ENCODE peak calls at places on chromosomes 16 and 17, in seven cellular contexts. T is OCI-LY7, B is uterus, D is mammary epithelial cell, O is left lung, F is psoas muscle, A is hepatocyte. P is an unnamed sample. For H3K4me1 and H3K9me3, the result is how much of the 10 kb centered on the place peaks cover.

GRCh38 chr17:18065546-18065945 is 22.2 kb upstream of the DRG2 start:
- DNase-seq in T (no peak), B (no peak), D (no peak), O (no peak), F (no peak), A (no peak), P (no peak)

GRCh38 chr17:15744885-15745284 is 12.8 kb downstream of the TBC1D26 start:
- DNase-seq in T (no peak), B (no peak), D (no peak), O (no peak), F (no peak), A (no peak), P (no peak)

GRCh38 chr16:845349-845740 is 44.8 kb upstream of the GNG13 start:
- DNase-seq in T (no peak), B (no peak), D (no peak), O (peak), F (no peak), A (no peak), P (no peak)

GRCh38 chr17:80910043-80910442 is 81.6 kb upstream of the CHMP6 start:
- DNase-seq in T (no peak), B (no peak), D (no peak), O (no peak), F (no peak), A (no peak), P (peak)

GRCh38 chr16:74667215-74667765 is 613 bp upstream of the RFWD3 start:
- DNase-seq in T (peak), B (peak), D (peak), O (peak), F (no peak), A (peak), P (no peak)

GRCh38 chr17:76104140-76104895 is 731 bp upstream of the EXOC7 start:
- DNase-seq in T (no peak), B (no peak), D (no peak), O (peak), F (no peak), A (no peak), P (no peak)

GRCh38 chr16:72902276-72902675 is 145.7 kb downstream of the ZFHX3 start:
- DNase-seq in T (no peak), B (no peak), D (no peak), O (no peak), F (no peak), A (no peak), P (no peak)

GRCh38 chr17:77827039-77827438 is 131.5 kb upstream of the TNRC6C start:
- DNase-seq in T (no peak), B (no peak), D (no peak), O (peak), F (no peak), A (no peak), P (peak)

GRCh38 chr16:23401142-23401541 is 51.8 kb downstream of the COG7 start:
- DNase-seq in T (no peak), B (no peak), D (no peak), O (no peak), F (no peak), A (no peak), P (no peak)

GRCh38 chr16:67460168-67460567 is 20.8 kb downstream of the ATP6V0D1 start:
- DNase-seq in T (no peak), B (peak), D (no peak), O (no peak), F (no peak), A (no peak), P (no peak)

GRCh38 chr16:30621765-30622164 is 11.6 kb upstream of the ZNF689 start:
- DNase-seq in T (no peak), B (no peak), D (no peak), O (no peak), F (no peak), A (no peak), P (no peak)

GRCh38 chr17:81160306-81160705 is 5.0 kb upstream of the PVALEF start:
- DNase-seq in T (no peak), B (no peak), D (no peak), O (peak), F (peak), A (no peak), P (peak)

GRCh38 chr16:2963611-2964415 is at the start of gene KREMEN2:
- DNase-seq in T (no peak), B (no peak), D (peak), O (peak), F (no peak), A (peak), P (no peak)

GRCh38 chr16:29664133-29664912 is 1.3 kb downstream of the SPN start:
- DNase-seq in T (peak), B (no peak), D (no peak), O (peak), F (no peak), A (no peak), P (peak)

GRCh38 chr17:8791910-8792270 is 7.3 kb downstream of the MFSD6L start:
- DNase-seq in T (no peak), B (no peak), D (peak), O (no peak), F (no peak), A (no peak), P (no peak)

GRCh38 chr17:39629894-39630293 is 3.1 kb downstream of the PPP1R1B start:
- DNase-seq in T (no peak), B (no peak), D (no peak), O (no peak), F (no peak), A (no peak), P (no peak)

GRCh38 chr17:44499722-44500121 is 3.5 kb downstream of the GPATCH8 start:
- DNase-seq in T (no peak), B (no peak), D (no peak), O (no peak), F (no peak), A (no peak), P (no peak)
- H3K4me1 ChIP-seq in T (under half), B (under half), D (under half), O (half or more), F (half or more), A (under half), P (under half)

GRCh38 chr16:6482861-6483530 is 849.6 kb upstream of the RBFOX1 start:
- DNase-seq in T (no peak), B (no peak), D (no peak), O (peak), F (no peak), A (no peak), P (no peak)
- H3K9me3 ChIP-seq in T (under half), B (under half), D (under half), O (under half), F (under half), A (under half), P (under half)

GRCh38 chr17:82269882-82270500 is 3.5 kb downstream of the CSNK1D start:
- DNase-seq in T (no peak), B (no peak), D (no peak), O (peak), F (no peak), A (no peak), P (peak)
- H3K4me1 ChIP-seq in T (under half), B (under half), D (half or more), O (half or more), F (half or more), A (half or more), P (half or more)

DNA sequence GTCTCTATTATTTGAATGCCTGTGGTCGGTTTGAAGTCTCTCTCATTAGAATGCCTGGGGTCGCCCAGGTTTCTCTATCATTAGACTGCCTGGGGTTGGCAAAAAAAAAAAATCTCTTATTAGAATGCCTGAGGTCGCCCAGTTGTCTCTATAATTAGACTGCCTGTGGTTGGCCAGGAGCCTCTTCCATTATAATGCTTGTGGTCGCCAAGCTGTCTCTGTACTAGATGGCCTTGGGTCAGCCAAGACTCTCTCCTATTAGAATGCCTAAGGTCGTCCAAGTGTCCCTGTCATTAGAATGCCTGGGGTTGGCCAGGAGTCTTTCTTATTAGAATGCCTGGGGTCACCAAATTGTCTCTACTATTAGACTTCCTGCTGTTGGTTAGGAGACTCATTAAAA is 2228.4 kb downstream of the TP53TG3F start:
- DNase-seq in T (no peak), B (no peak), D (no peak), O (no peak), F (no peak), A (no peak), P (no peak)
- H3K9me3 ChIP-seq in T (under half), B (under half), D (under half), O (under half), F (under half), A (under half), P (under half)

GRCh38 chr17:32356750-32357149 is 6.8 kb downstream of the ZNF207 start:
- DNase-seq in T (no peak), B (no peak), D (peak), O (no peak), F (no peak), A (no peak), P (no peak)

GRCh38 chr17:32356378-32356743 is 6.4 kb downstream of the ZNF207 start:
- DNase-seq in T (no peak), B (no peak), D (no peak), O (no peak), F (no peak), A (no peak), P (no peak)

GRCh38 chr17:32350662-32351418 is 883 bp downstream of the ZNF207 start:
- DNase-seq in T (peak), B (no peak), D (peak), O (no peak), F (no peak), A (peak), P (no peak)

GRCh38 chr17:32357615-32358014 is 7.7 kb downstream of the ZNF207 start:
- DNase-seq in T (no peak), B (no peak), D (peak), O (no peak), F (no peak), A (no peak), P (no peak)

GRCh38 chr17:32355649-32356377 is 5.9 kb downstream of the ZNF207 start:
- DNase-seq in T (no peak), B (no peak), D (no peak), O (no peak), F (no peak), A (no peak), P (no peak)
- H3K4me1 ChIP-seq in T (under half), B (under half), D (under half), O (half or more), F (half or more), A (under half), P (half or more)